ENCODE peak calls at places on chromosomes 6 and 20, in six cellular contexts. M, K, E, T, X and F are unnamed samples.

GRCh38 chr6:117237561-117237960 is 27.8 kb upstream of the VGLL2 start:
- DNase-seq in M (no peak), K (no peak), X (no peak), E (no peak), T (no peak), F (no peak)

GRCh38 chr20:57653546-57653900 is 33.3 kb upstream of the ZBP1 start:
- DNase-seq in M (no peak), X (no peak), E (no peak), T (no peak), K (no peak), F (no peak)

GRCh38 chr20:49824206-49824605 is 11.6 kb downstream of the SLC9A8 start:
- DNase-seq in M (no peak), E (no peak), X (no peak), K (no peak), T (no peak), F (no peak)

GRCh38 chr6:53309059-53309896 is 39.5 kb downstream of the ELOVL5 start:
- DNase-seq in K (peak; percentile 39), M (peak; percentile 41), X (peak; percentile 55), T (peak; percentile 38), E (no peak), F (no peak)

GRCh38 chr20:15005300-15005986 is 668.0 kb upstream of the FLRT3 start:
- DNase-seq in T (peak; percentile 27), K (no peak), X (no peak), E (no peak), M (no peak), F (no peak)

GRCh38 chr6:72622094-72622540 is 253 bp downstream of the KCNQ5 start:
- DNase-seq in X (peak; percentile 30), E (no peak), T (peak; percentile 35), K (peak; percentile 49), M (peak; percentile 36), F (no peak)

GRCh38 chr6:111699123-111699522 is 93.4 kb upstream of the TRAF3IP2 start:
- DNase-seq in T (no peak), K (no peak), M (no peak), X (no peak), E (no peak), F (no peak)

GRCh38 chr20:54550776-54551396 is 75.5 kb downstream of the DOK5 start:
- DNase-seq in K (no peak), T (no peak), M (no peak), X (no peak), E (no peak), F (no peak)

GRCh38 chr20:35662541-35662940 is 2.2 kb downstream of the CPNE1 start:
- DNase-seq in E (no peak), K (no peak), X (no peak), M (no peak), T (no peak), F (no peak)

GRCh38 chr20:11350126-11351005 is 567.3 kb upstream of the BTBD3 start:
- DNase-seq in M (peak; percentile 11), E (no peak), T (no peak), X (no peak), K (no peak), F (no peak)

GRCh38 chr6:38261626-38262025 is 378.1 kb downstream of the BTBD9 start:
- DNase-seq in X (no peak), K (no peak), M (no peak), E (no peak), T (no peak), F (no peak)

GRCh38 chr6:40899684-40900155 is 139.3 kb downstream of the UNC5CL start:
- DNase-seq in K (no peak), X (peak; percentile 10), T (peak; percentile 61), E (no peak), M (no peak), F (no peak)
- TF ChIP-seq EP300 in K (no peak), X (no peak), T (no peak), E (no peak), M (no peak), F (no peak)

DNA sequence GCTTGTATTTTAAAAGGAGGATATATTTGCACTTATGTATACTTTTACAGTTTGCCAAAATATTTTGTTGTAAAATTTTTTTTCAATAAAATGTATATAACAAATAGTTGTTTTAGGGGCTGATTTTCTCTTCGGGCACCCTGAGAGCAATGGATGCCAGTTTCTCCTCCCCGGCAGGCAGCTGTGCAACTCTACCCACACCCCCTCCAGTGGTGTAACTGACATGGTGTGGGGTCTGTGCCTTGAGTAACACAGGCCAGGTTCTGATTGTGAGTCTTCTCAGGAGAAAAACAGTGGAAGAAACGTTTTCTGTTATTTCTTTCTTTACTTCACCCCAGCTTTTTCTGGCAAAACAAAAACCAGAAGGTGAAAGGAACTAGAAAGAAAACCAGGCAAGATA is 6.1 kb downstream of the FOXF2 start:
- DNase-seq in M (no peak), T (no peak), X (no peak), E (no peak), K (no peak), F (no peak)
- TF ChIP-seq CTCF in M (no peak), T (no peak), X (no peak), E (no peak), K (no peak), F (no peak)

GRCh38 chr6:62980724-62981123 is 230.5 kb upstream of the FKBP1C start:
- DNase-seq in K (no peak), T (no peak), M (no peak), E (no peak), X (no peak), F (no peak)
- H3K27ac ChIP-seq in K (no peak overlapping the region), T (no peak overlapping the region), M (no peak overlapping the region), E (no peak overlapping the region), X (no peak overlapping the region), F (no peak overlapping the region)

DNA sequence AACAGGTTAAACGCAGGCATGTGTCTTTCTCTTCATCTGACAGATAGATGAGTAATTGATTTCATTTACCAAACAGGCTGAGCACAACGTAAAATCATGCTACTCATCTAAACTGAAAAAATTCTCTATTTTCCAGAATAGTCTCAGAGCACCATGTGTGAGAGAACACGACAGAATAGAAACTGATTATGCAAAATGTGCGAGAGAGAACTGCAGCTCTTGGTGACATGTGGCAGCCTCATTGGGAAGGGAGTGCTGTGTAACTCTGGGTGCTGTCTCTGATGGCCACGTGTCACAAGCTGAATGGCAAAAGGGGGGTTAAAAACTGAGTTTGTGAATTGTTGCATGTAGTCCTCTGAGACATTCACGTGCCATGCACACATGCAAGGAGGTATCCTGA is 143.7 kb upstream of the ATXN1 start:
- DNase-seq in M (no peak), K (no peak), X (no peak), E (no peak), T (no peak), F (no peak)
- TF ChIP-seq EP300 in M (no peak), K (no peak), X (no peak), E (no peak), T (no peak), F (no peak)

GRCh38 chr20:52313335-52313963 is 121.9 kb upstream of the ZFP64 start:
- DNase-seq in T (no peak), E (no peak), M (peak; percentile 59), K (no peak), X (no peak), F (no peak)
- TF ChIP-seq CTCF in T (no peak), E (no peak), M (peak; percentile 39), K (peak; percentile 38), X (no peak), F (no peak)

GRCh38 chr20:48407710-48408109 is 420.1 kb downstream of the PREX1 start:
- DNase-seq in E (no peak), T (no peak), X (no peak), M (no peak), K (no peak), F (no peak)
- H3K27ac ChIP-seq in E (no peak overlapping the region), T (no peak overlapping the region), X (no peak overlapping the region), M (no peak overlapping the region), K (no peak overlapping the region), F (no peak overlapping the region)